ENCODE peak calls at places on chromosomes 12 and 14, in six cellular contexts. One of them, this sample, is unnamed.

GRCh38 chr12:125203145-125203765 is 138.0 kb downstream of the AACS start:
- DNase-seq in stimulated activated CD8-positive, alpha-beta memory T cell treated with anti-CD3 and anti-CD28 coated beads, Interleukin-15, amount 100 ng/mL, for 24 hours: no peak
- DNase-seq in heart left ventricle: no peak
- DNase-seq in aorta: no peak
- DNase-seq in HTR-8/SVneo: no peak
- DNase-seq in HFF-Myc: no peak
- DNase-seq in this sample: no peak

GRCh38 chr12:13171921-13172859 is 24.3 kb upstream of the EMP1 start:
- DNase-seq in HTR-8/SVneo: peak
- DNase-seq in heart left ventricle: no peak
- DNase-seq in aorta: no peak
- DNase-seq in HFF-Myc: no peak
- DNase-seq in stimulated activated CD8-positive, alpha-beta memory T cell treated with anti-CD3 and anti-CD28 coated beads, Interleukin-15, amount 100 ng/mL, for 24 hours: no peak
- DNase-seq in this sample: no peak

GRCh38 chr14:81384900-81385299 is 15.2 kb downstream of the STON2 start:
- DNase-seq in heart left ventricle: no peak
- DNase-seq in stimulated activated CD8-positive, alpha-beta memory T cell treated with anti-CD3 and anti-CD28 coated beads, Interleukin-15, amount 100 ng/mL, for 24 hours: no peak
- DNase-seq in aorta: no peak
- DNase-seq in HTR-8/SVneo: no peak
- DNase-seq in HFF-Myc: no peak
- DNase-seq in this sample: no peak

GRCh38 chr12:121005346-121005815 is 10.9 kb downstream of the C12orf43 start:
- DNase-seq in stimulated activated CD8-positive, alpha-beta memory T cell treated with anti-CD3 and anti-CD28 coated beads, Interleukin-15, amount 100 ng/mL, for 24 hours: no peak
- DNase-seq in HTR-8/SVneo: peak
- DNase-seq in HFF-Myc: peak
- DNase-seq in heart left ventricle: no peak
- DNase-seq in aorta: peak
- DNase-seq in this sample: peak

GRCh38 chr12:46610754-46611153 is 215.0 kb downstream of the SLC38A4 start:
- DNase-seq in heart left ventricle: no peak
- DNase-seq in aorta: no peak
- DNase-seq in HFF-Myc: no peak
- DNase-seq in HTR-8/SVneo: no peak
- DNase-seq in stimulated activated CD8-positive, alpha-beta memory T cell treated with anti-CD3 and anti-CD28 coated beads, Interleukin-15, amount 100 ng/mL, for 24 hours: no peak
- DNase-seq in this sample: no peak

GRCh38 chr12:49341777-49342065 is 4.7 kb upstream of the C1QL4 start:
- DNase-seq in HFF-Myc: no peak
- DNase-seq in HTR-8/SVneo: no peak
- DNase-seq in heart left ventricle: no peak
- DNase-seq in aorta: no peak
- DNase-seq in stimulated activated CD8-positive, alpha-beta memory T cell treated with anti-CD3 and anti-CD28 coated beads, Interleukin-15, amount 100 ng/mL, for 24 hours: no peak
- DNase-seq in this sample: no peak

GRCh38 chr14:102517412-102518062 is 8.0 kb upstream of the ANKRD9 start:
- DNase-seq in heart left ventricle: no peak
- DNase-seq in stimulated activated CD8-positive, alpha-beta memory T cell treated with anti-CD3 and anti-CD28 coated beads, Interleukin-15, amount 100 ng/mL, for 24 hours: no peak
- DNase-seq in HFF-Myc: no peak
- DNase-seq in aorta: no peak
- DNase-seq in HTR-8/SVneo: no peak
- DNase-seq in this sample: no peak

GRCh38 chr14:100488057-100488456 is 99.2 kb downstream of the BEGAIN start:
- DNase-seq in stimulated activated CD8-positive, alpha-beta memory T cell treated with anti-CD3 and anti-CD28 coated beads, Interleukin-15, amount 100 ng/mL, for 24 hours: no peak
- DNase-seq in HTR-8/SVneo: no peak
- DNase-seq in heart left ventricle: no peak
- DNase-seq in HFF-Myc: no peak
- DNase-seq in aorta: no peak
- DNase-seq in this sample: no peak

GRCh38 chr14:84036863-84037262 is 1493.1 kb upstream of the FLRT2 start:
- DNase-seq in stimulated activated CD8-positive, alpha-beta memory T cell treated with anti-CD3 and anti-CD28 coated beads, Interleukin-15, amount 100 ng/mL, for 24 hours: no peak
- DNase-seq in heart left ventricle: no peak
- DNase-seq in aorta: no peak
- DNase-seq in HTR-8/SVneo: peak
- DNase-seq in HFF-Myc: peak
- DNase-seq in this sample: no peak

This sample was measured in HCT116.